ENCODE peak calls at places on chromosomes 12 and 14, in four cellular contexts. T is NB4, P is NCI-H2081 treated with DMSO at 0.1 percent for 48 hours, H is HEK293T. A is an unnamed sample.

GRCh38 chr12:54650409-54650808 is 2.2 kb upstream of the DCD start:
- DNase-seq in P (no peak), H (no peak), T (no peak), A (no peak)

GRCh38 chr14:100708349-100709217 is 18.1 kb upstream of the DLK1 start:
- DNase-seq in H (no peak), T (no peak), P (no peak), A (peak)

GRCh38 chr12:75487310-75487709 is 6.8 kb downstream of the GLIPR1 start:
- DNase-seq in H (no peak), P (no peak), T (no peak), A (no peak)

GRCh38 chr14:90536092-90536491 is 139.3 kb downstream of the CALM1 start:
- DNase-seq in H (no peak), P (no peak), T (peak), A (no peak)

GRCh38 chr12:129871991-129872969 is 31.5 kb downstream of the TMEM132D start:
- DNase-seq in H (no peak), P (no peak), T (no peak), A (peak)

GRCh38 chr12:20063116-20063515 is 305.2 kb upstream of the PDE3A start:
- DNase-seq in T (no peak), P (no peak), H (no peak), A (no peak)

GRCh38 chr12:94127239-94128131 is 20.9 kb upstream of the PLXNC1 start:
- DNase-seq in P (no peak), T (no peak), H (no peak), A (no peak)

GRCh38 chr12:6382371-6382770 is 1.6 kb upstream of the LTBR start:
- DNase-seq in P (no peak), T (no peak), H (no peak), A (no peak)

GRCh38 chr12:26471560-26471959 is 276.2 kb downstream of the SSPN start:
- DNase-seq in T (peak), P (no peak), H (no peak), A (no peak)

GRCh38 chr12:49232940-49233841 is 31.7 kb upstream of the TUBA1C start:
- DNase-seq in P (no peak), T (peak), H (peak), A (peak)

GRCh38 chr12:3529281-3529680 is 38.3 kb downstream of the PRMT8 start:
- DNase-seq in H (no peak), T (no peak), P (no peak), A (no peak)

GRCh38 chr12:106986625-106987389 is at the start of gene MTERF2:
- DNase-seq in T (peak), H (peak), P (peak), A (peak)

A was measured in retina.